ENCODE peak calls at places on chromosomes 5 and 9, in seven cellular contexts. L is fibroblast of lung; R is A549; G is upper lobe of right lung; P is CD8-positive, alpha-beta memory T cell; C is tibial artery; H is left ventricle myocardium inferior. Q is an unnamed sample.

GRCh38 chr5:82593481-82593880 is 315.3 kb upstream of the RPS23 start:
- DNase-seq in P (no peak), H (no peak), L (peak), R (no peak), C (no peak), G (no peak), Q (no peak)

GRCh38 chr9:116208417-116209232 is 55.0 kb downstream of the PAPPA start:
- DNase-seq in L (peak), G (no peak), C (no peak), P (no peak), H (no peak), R (no peak), Q (no peak)

GRCh38 chr5:149362541-149362940 is 4.7 kb downstream of the PCYOX1L start:
- DNase-seq in G (no peak), C (no peak), P (no peak), H (no peak), L (no peak), R (no peak), Q (no peak)

GRCh38 chr9:32258482-32258881 is 126.0 kb upstream of the ACO1 start:
- DNase-seq in L (no peak), R (no peak), P (no peak), G (no peak), C (no peak), H (no peak), Q (no peak)

GRCh38 chr9:93652604-93653592 is 76.5 kb downstream of the PHF2 start:
- DNase-seq in L (no peak), R (no peak), H (peak), C (no peak), P (no peak), G (peak), Q (no peak)

GRCh38 chr9:129102791-129103594 is 7.6 kb downstream of the CRAT start:
- DNase-seq in L (peak), R (peak), P (no peak), H (peak), G (no peak), C (no peak), Q (no peak)

GRCh38 chr9:124137009-124137943 is 120.5 kb upstream of the NEK6 start:
- DNase-seq in P (no peak), G (no peak), L (no peak), C (no peak), R (no peak), H (no peak), Q (no peak)

GRCh38 chr9:129333961-129334743 is 156.1 kb upstream of the IER5L start:
- DNase-seq in H (peak), G (peak), P (no peak), C (peak), L (peak), R (peak), Q (peak)

GRCh38 chr5:141657937-141658545 is 6.8 kb upstream of the FCHSD1 start:
- DNase-seq in C (no peak), L (peak), P (no peak), G (peak), R (peak), H (no peak), Q (no peak)

GRCh38 chr5:73286891-73287290 is 113.9 kb downstream of the TMEM174 start:
- DNase-seq in H (no peak), G (no peak), C (no peak), L (no peak), P (no peak), R (no peak), Q (no peak)
- H3K4me3 ChIP-seq in H (no peak), G (no peak), C (no peak), L (no peak), P (no peak), R (no peak), Q (no peak)

GRCh38 chr5:6631441-6631840 is 1.4 kb downstream of the NSUN2 start:
- DNase-seq in H (no peak), R (no peak), C (no peak), L (no peak), P (no peak), G (no peak), Q (no peak)
- H3K27ac ChIP-seq in H (no peak), R (no peak), C (no peak), L (no peak), P (peak), G (no peak), Q (no peak)

GRCh38 chr5:180852510-180852909 is 8.6 kb downstream of the ZFP62 start:
- DNase-seq in P (no peak), R (no peak), C (no peak), L (no peak), H (no peak), G (no peak), Q (no peak)
- H3K4me3 ChIP-seq in P (no peak), R (no peak), C (no peak), L (no peak), H (no peak), G (no peak), Q (no peak)

GRCh38 chr5:52886206-52886605 is 98.5 kb downstream of the ITGA1 start:
- DNase-seq in G (no peak), P (no peak), R (no peak), L (no peak), H (no peak), C (no peak), Q (no peak)

GRCh38 chr5:52881468-52881867 is 93.8 kb downstream of the ITGA1 start:
- DNase-seq in L (no peak), P (no peak), H (no peak), R (no peak), C (no peak), G (no peak), Q (no peak)

GRCh38 chr5:52888363-52888762 is 100.6 kb downstream of the ITGA1 start:
- DNase-seq in P (no peak), G (no peak), L (no peak), C (no peak), H (no peak), R (no peak), Q (no peak)

GRCh38 chr5:52884453-52884852 is 96.7 kb downstream of the ITGA1 start:
- DNase-seq in R (no peak), G (no peak), L (no peak), H (no peak), P (no peak), C (no peak), Q (no peak)

GRCh38 chr5:52885614-52886013 is 97.9 kb downstream of the ITGA1 start:
- DNase-seq in C (no peak), H (no peak), G (no peak), R (no peak), P (no peak), L (no peak), Q (no peak)
- H3K27ac ChIP-seq in C (no peak), H (no peak), G (no peak), R (no peak), P (no peak), L (no peak), Q (no peak)

GRCh38 chr9:73575071-73575470 is 423.4 kb downstream of the ANXA1 start:
- DNase-seq in G (no peak), R (no peak), P (no peak), H (no peak), L (no peak), C (no peak), Q (no peak)
- H3K4me3 ChIP-seq in G (no peak), R (no peak), P (no peak), H (no peak), L (no peak), C (no peak), Q (no peak)

DNA sequence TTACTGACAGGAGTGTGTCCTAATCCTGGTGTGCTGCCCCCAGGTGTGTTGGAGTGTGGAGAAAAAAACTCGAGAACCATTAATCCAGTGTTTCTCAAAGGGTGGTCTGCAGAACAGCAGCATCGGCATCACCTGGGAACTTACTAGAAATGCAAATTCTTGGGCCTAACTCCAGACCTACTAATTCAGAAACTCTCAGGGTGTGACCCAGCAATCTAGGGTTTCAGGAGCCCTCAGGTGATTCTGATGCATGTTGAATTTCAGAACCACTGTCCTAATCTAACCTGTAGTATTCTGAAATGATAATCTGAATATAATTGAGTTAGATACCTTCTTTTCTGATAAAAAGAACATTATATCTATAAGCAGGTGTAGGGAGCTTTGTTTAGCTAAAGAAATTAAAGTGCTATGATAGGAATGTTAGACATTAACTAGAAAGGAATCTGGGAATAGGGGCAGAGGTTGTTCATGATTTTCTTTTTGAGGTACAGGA is 30.1 kb upstream of the IL6ST start:
- DNase-seq in H (no peak), L (no peak), G (no peak), R (no peak), C (no peak), P (no peak), Q (no peak)
- H3K27ac ChIP-seq in H (no peak), L (peak), G (no peak), R (peak), C (no peak), P (no peak), Q (no peak)

GRCh38 chr5:69415584-69415958 is 655 bp downstream of the MARVELD2 start:
- DNase-seq in C (no peak), L (no peak), R (no peak), H (no peak), P (no peak), G (peak), Q (no peak)
- H3K4me3 ChIP-seq in C (peak), L (peak), R (peak), H (peak), P (peak), G (peak), Q (peak)

Q was measured in iPS DF 6.9.